ENCODE peak calls at places on chromosomes 16 and 17, in ten cellular contexts. C is OCI-LY7, Z is nephron progenitor cell, Q is ascending aorta, L is GM13977, H is omental fat pad, J is PC-3, W is neural crest cell, E is RWPE1, D is glutamatergic neuron. Y is an unnamed sample.

GRCh38 chr17:77867308-77867781 is 91.2 kb upstream of the TNRC6C start:
- DNase-seq in D (no peak), J (no peak), H (no peak), E (no peak), W (no peak), Z (no peak), C (peak; percentile 60), Q (no peak), L (peak; percentile 83), Y (no peak)

GRCh38 chr16:25707982-25708583 is 16.3 kb downstream of the HS3ST4 start:
- DNase-seq in Q (no peak), C (peak; percentile 49), E (no peak), D (peak; percentile 26), W (no peak), L (peak; percentile 39), H (no peak), Z (peak; percentile 28), J (peak; percentile 49), Y (no peak)

GRCh38 chr16:69131167-69131748 is 1.1 kb downstream of the CHTF8 start:
- DNase-seq in J (no peak), Z (peak; percentile 41), L (peak; percentile 57), H (no peak), D (no peak), C (peak; percentile 69), Q (no peak), E (peak; percentile 43), W (no peak), Y (no peak)

GRCh38 chr17:65278050-65278819 is 141.1 kb downstream of the RGS9 start:
- DNase-seq in Q (no peak), D (peak; percentile 66), H (no peak), Z (peak; percentile 78), L (peak; percentile 33), E (peak; percentile 56), J (peak; percentile 79), W (peak; percentile 65), C (peak; percentile 6), Y (peak; percentile 80)

GRCh38 chr16:27853101-27853500 is 210.4 kb downstream of the GSG1L start:
- DNase-seq in J (no peak), H (no peak), Z (no peak), D (no peak), L (no peak), E (no peak), Q (no peak), C (no peak), W (no peak), Y (no peak)

GRCh38 chr16:81627024-81627423 is 152.1 kb upstream of the PLCG2 start:
- DNase-seq in D (no peak), L (no peak), H (no peak), C (no peak), Q (no peak), E (no peak), W (no peak), Z (no peak), J (no peak), Y (no peak)

GRCh38 chr17:62601438-62601837 is 26.0 kb upstream of the MRC2 start:
- DNase-seq in J (no peak), Z (no peak), Q (no peak), L (no peak), H (no peak), E (no peak), C (no peak), D (no peak), W (no peak), Y (no peak)

GRCh38 chr17:29115906-29116651 is 64.1 kb downstream of the MYO18A start:
- DNase-seq in Z (peak; percentile 42), D (peak; percentile 72), H (no peak), W (peak; percentile 29), C (peak; percentile 35), E (peak; percentile 64), J (peak; percentile 56), Q (no peak), L (peak; percentile 59), Y (no peak)

GRCh38 chr17:76820039-76820438 is 48.2 kb upstream of the MGAT5B start:
- DNase-seq in L (no peak), Q (no peak), H (no peak), J (no peak), C (peak; percentile 74), Z (no peak), D (no peak), W (no peak), E (no peak), Y (no peak)

GRCh38 chr17:72616457-72616856 is 476.0 kb downstream of the SLC39A11 start:
- DNase-seq in L (no peak), W (no peak), E (no peak), D (no peak), H (no peak), C (no peak), J (no peak), Q (no peak), Z (no peak), Y (no peak)

GRCh38 chr16:22424161-22424937 is 49.9 kb upstream of the CDR2 start:
- DNase-seq in Z (no peak), W (no peak), H (no peak), L (no peak), Q (peak; percentile 34), E (no peak), C (no peak), J (no peak), D (no peak), Y (no peak)

GRCh38 chr17:66183529-66183928 is 8.4 kb downstream of the CEP112 start:
- DNase-seq in H (no peak), E (no peak), Q (no peak), W (no peak), D (no peak), Z (no peak), L (no peak), J (no peak), C (no peak), Y (no peak)

GRCh38 chr16:67114793-67115192 is 5.1 kb downstream of the PHAF1 start:
- DNase-seq in C (no peak), J (no peak), Z (no peak), D (no peak), Q (no peak), E (no peak), W (no peak), L (no peak), H (no peak), Y (no peak)

GRCh38 chr16:66486773-66487579 is 59.9 kb downstream of the BEAN1 start:
- DNase-seq in L (no peak), W (no peak), H (no peak), Z (no peak), E (no peak), Q (no peak), D (no peak), C (no peak), J (peak; percentile 44), Y (no peak)

GRCh38 chr16:68972008-68972407 is 128.7 kb downstream of the TANGO6 start:
- DNase-seq in Q (no peak), D (no peak), C (no peak), L (no peak), E (no peak), H (no peak), J (no peak), W (no peak), Z (no peak), Y (no peak)

GRCh38 chr16:14528306-14528948 is 101.6 kb downstream of the PARN start:
- DNase-seq in E (no peak), C (no peak), Z (no peak), W (no peak), Q (no peak), H (no peak), J (no peak), D (no peak), L (no peak), Y (no peak)

GRCh38 chr16:82773018-82773417 is 146.2 kb downstream of the CDH13 start:
- DNase-seq in J (no peak), C (no peak), W (no peak), Q (no peak), E (no peak), H (no peak), D (no peak), Z (no peak), L (no peak), Y (no peak)

GRCh38 chr16:66549284-66550131 is at the start of gene TK2:
- DNase-seq in H (no peak), Q (no peak), D (peak; percentile 73), L (peak; percentile 84), W (peak; percentile 51), Z (peak; percentile 72), J (peak; percentile 30), E (peak; percentile 65), C (peak; percentile 43), Y (peak; percentile 61)

GRCh38 chr17:74523308-74523707 is 8.0 kb downstream of the CD300LB start:
- DNase-seq in L (peak; percentile 1), C (no peak), W (no peak), J (no peak), Q (no peak), H (no peak), Z (no peak), E (no peak), D (no peak), Y (no peak)
- TF ChIP-seq CTCF in L (no peak), C (no peak), W (no peak), J (no peak), Q (no peak), H (no peak), Z (no peak), E (no peak), D (no peak), Y (no peak)

GRCh38 chr16:9297437-9298113 is 206.1 kb downstream of the HAPSTR1 start:
- DNase-seq in C (peak; percentile 12), J (peak; percentile 14), W (peak; percentile 45), L (peak; percentile 10), H (no peak), Z (peak; percentile 52), D (peak; percentile 74), E (no peak), Q (no peak), Y (peak; percentile 45)
- TF ChIP-seq CTCF in C (peak; percentile 80), J (peak; percentile 56), W (peak; percentile 68), L (peak; percentile 59), H (no peak), Z (peak; percentile 67), D (peak; percentile 85), E (peak; percentile 40), Q (peak; percentile 83), Y (peak; percentile 46)

GRCh38 chr17:49898547-49899490 is 51.0 kb upstream of the TAC4 start:
- DNase-seq in C (peak; percentile 33), H (no peak), E (no peak), W (no peak), J (peak; percentile 49), Z (peak; percentile 45), Q (no peak), D (no peak), L (no peak), Y (no peak)
- TF ChIP-seq CTCF in C (peak; percentile 57), H (no peak), E (no peak), W (no peak), J (peak; percentile 64), Z (peak; percentile 14), Q (no peak), D (no peak), L (no peak), Y (no peak)

DNA sequence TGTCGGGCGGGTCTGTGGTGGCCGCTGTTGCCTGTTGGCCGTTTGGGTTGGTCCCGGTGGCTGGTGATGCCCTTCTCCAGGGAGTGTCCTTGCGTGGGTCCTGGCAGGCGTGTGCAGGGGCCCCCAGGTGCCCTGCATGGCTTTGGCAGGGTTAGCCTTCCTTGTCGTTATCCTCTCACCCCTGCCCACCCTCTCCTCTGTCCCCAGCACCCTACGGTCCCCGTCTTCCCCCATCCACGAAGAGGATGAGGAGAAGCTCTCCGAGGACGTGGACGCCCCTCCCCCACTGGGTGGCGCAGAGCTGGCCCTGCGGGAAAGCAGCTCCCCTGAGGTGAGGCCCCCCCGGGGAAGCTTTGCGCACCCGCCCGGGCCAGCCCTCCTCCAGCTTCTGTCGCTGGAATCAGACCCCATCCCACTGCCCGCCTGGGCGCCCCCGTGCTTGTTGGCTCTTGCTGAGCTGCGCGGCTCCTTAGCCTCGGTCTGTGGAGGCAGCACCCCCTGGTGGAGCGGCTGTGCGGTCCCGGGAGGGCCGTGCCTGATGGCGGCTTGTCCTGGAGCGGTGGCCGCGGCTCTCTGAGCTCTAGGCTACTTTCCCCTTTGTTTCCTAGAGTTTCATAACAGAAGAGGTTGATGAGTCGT is 10.6 kb upstream of the NUDT16L1 start:
- DNase-seq in Q (no peak), C (no peak), H (no peak), Z (peak; percentile 77), J (peak; percentile 54), D (peak; percentile 80), E (no peak), L (no peak), W (peak; percentile 48), Y (no peak)
- TF ChIP-seq CTCF in Q (no peak), C (peak; percentile 60), H (no peak), Z (peak; percentile 60), J (peak; percentile 51), D (peak; percentile 60), E (peak; percentile 37), L (peak; percentile 38), W (peak; percentile 56), Y (no peak)

Y was measured in mesothelial cell of epicardium.